ENCODE peak calls at places on chromosome 21, in five cellular contexts. O is right atrium auricular region; A is nephron progenitor cell; V is tibial nerve; W is activated naive CD8-positive, alpha-beta T cell treated with anti-CD3 and anti-CD28 coated beads, Interleukin-2, amount 50 U/mL, for 16 hours. H is an unnamed sample.

GRCh38 chr21:21003701-21004100 is 5.5 kb downstream of the NCAM2 start:
- DNase-seq in O (no peak), A (peak), V (no peak), W (no peak), H (no peak)

GRCh38 chr21:36918291-36918690 is 48.2 kb downstream of the HLCS start:
- DNase-seq in O (no peak), A (no peak), V (no peak), W (no peak), H (no peak)

GRCh38 chr21:45339430-45340405 is 52.0 kb upstream of the POFUT2 start:
- DNase-seq in O (no peak), A (no peak), V (no peak), W (no peak), H (no peak)

GRCh38 chr21:41926068-41926806 is 27.6 kb downstream of the C2CD2 start:
- DNase-seq in O (no peak), A (no peak), V (no peak), W (no peak), H (no peak)

GRCh38 chr21:35050348-35051286 is 1.5 kb upstream of the RUNX1 start:
- DNase-seq in O (no peak), A (no peak), V (no peak), W (no peak), H (no peak)

GRCh38 chr21:38306407-38306806 is 49.6 kb downstream of the KCNJ15 start:
- DNase-seq in O (no peak), A (no peak), V (no peak), W (no peak), H (no peak)

GRCh38 chr21:46157987-46158451 is 2.6 kb upstream of the FTCD start:
- DNase-seq in O (no peak), A (no peak), V (no peak), W (no peak), H (no peak)

GRCh38 chr21:23853796-23854379 is 1753.4 kb downstream of the MRPL39 start:
- DNase-seq in O (no peak), A (no peak), V (no peak), W (no peak), H (no peak)

GRCh38 chr21:28436286-28436932 is 556.3 kb downstream of the LTN1 start:
- DNase-seq in O (no peak), A (no peak), V (no peak), W (no peak), H (no peak)

GRCh38 chr21:45032977-45033705 is 41.2 kb upstream of the ADARB1 start:
- DNase-seq in O (no peak), A (no peak), V (no peak), W (no peak), H (no peak)

GRCh38 chr21:43938751-43939442 is 73.2 kb upstream of the TRAPPC10 start:
- DNase-seq in O (peak), A (peak), V (peak), W (peak), H (peak)

GRCh38 chr21:45592626-45593134 is 50.4 kb upstream of the SLC19A1 start:
- DNase-seq in O (no peak), A (no peak), V (no peak), W (no peak), H (no peak)

GRCh38 chr21:38171723-38172344 is 85.0 kb upstream of the KCNJ15 start:
- DNase-seq in O (no peak), A (peak), V (no peak), W (no peak), H (no peak)

GRCh38 chr21:29656504-29657227 is 283.1 kb downstream of the GRIK1 start:
- DNase-seq in O (no peak), A (no peak), V (no peak), W (no peak), H (no peak)

GRCh38 chr21:44487831-44488230 is 32.5 kb downstream of the LRRC3 start:
- DNase-seq in O (no peak), A (no peak), V (no peak), W (no peak), H (no peak)

GRCh38 chr21:43352568-43353281 is 74.2 kb downstream of the SIK1 start:
- DNase-seq in O (no peak), A (no peak), V (no peak), W (no peak), H (no peak)

GRCh38 chr21:34510148-34511142 is 1.6 kb downstream of the KCNE1 start:
- DNase-seq in O (peak), A (peak), V (peak), W (no peak), H (no peak)

GRCh38 chr21:18467715-18468114 is 64.1 kb upstream of the TMPRSS15 start:
- DNase-seq in O (no peak), A (no peak), V (no peak), W (no peak), H (no peak)

GRCh38 chr21:25283720-25284119 is 323.6 kb downstream of the MRPL39 start:
- DNase-seq in O (no peak), A (peak), V (no peak), W (no peak), H (no peak)

GRCh38 chr21:32828908-32829307 is 57.4 kb upstream of the PAXBP1 start:
- DNase-seq in O (no peak), A (no peak), V (no peak), W (no peak), H (no peak)

GRCh38 chr21:21101911-21102310 is 103.7 kb downstream of the NCAM2 start:
- DNase-seq in O (no peak), A (peak), V (no peak), W (no peak), H (no peak)

GRCh38 chr21:45778686-45779085 is 135.2 kb downstream of the PCBP3 start:
- DNase-seq in O (no peak), A (no peak), V (no peak), W (no peak), H (no peak)

GRCh38 chr21:26844258-26845065 is 747 bp downstream of the ADAMTS1 start:
- DNase-seq in O (no peak), A (peak), V (peak), W (no peak), H (peak)

GRCh38 chr21:32186843-32187242 is 92.0 kb downstream of the MIS18A start:
- DNase-seq in O (no peak), A (no peak), V (no peak), W (no peak), H (no peak)

GRCh38 chr21:42389449-42389835 is 6.4 kb downstream of the TMPRSS3 start:
- DNase-seq in O (no peak), A (no peak), V (no peak), W (no peak), H (no peak)

GRCh38 chr21:34968414-34969333 is 80.4 kb downstream of the RUNX1 start:
- DNase-seq in O (no peak), A (no peak), V (no peak), W (no peak), H (no peak)

GRCh38 chr21:37550618-37551405 is 184.2 kb downstream of the DYRK1A start:
- DNase-seq in O (peak), A (no peak), V (no peak), W (no peak), H (no peak)

GRCh38 chr21:14119038-14119437 is 91.7 kb downstream of the LIPI start:
- DNase-seq in O (no peak), A (no peak), V (no peak), W (no peak), H (no peak)

GRCh38 chr21:26148071-26148470 is 22.5 kb downstream of the APP start:
- DNase-seq in O (no peak), A (peak), V (no peak), W (no peak), H (no peak)

GRCh38 chr21:29309703-29310102 is 11.0 kb downstream of the BACH1 start:
- DNase-seq in O (no peak), A (no peak), V (no peak), W (no peak), H (no peak)

GRCh38 chr21:14438204-14438603 is 55.3 kb upstream of the HSPA13 start:
- DNase-seq in O (no peak), A (no peak), V (no peak), W (no peak), H (no peak)

GRCh38 chr21:26194811-26195251 is 24.3 kb upstream of the APP start:
- DNase-seq in O (no peak), A (no peak), V (no peak), W (no peak), H (no peak)

GRCh38 chr21:39659070-39659815 is 46.5 kb downstream of the B3GALT5 start:
- DNase-seq in O (no peak), A (no peak), V (no peak), W (no peak), H (no peak)

GRCh38 chr21:37849703-37850102 is 66.6 kb downstream of the KCNJ6 start:
- DNase-seq in O (no peak), A (no peak), V (no peak), W (no peak), H (no peak)

GRCh38 chr21:34892196-34892595 is 156.9 kb downstream of the RUNX1 start:
- DNase-seq in O (no peak), A (no peak), V (no peak), W (no peak), H (no peak)

GRCh38 chr21:28884481-28884880 is 108.2 kb downstream of the LTN1 start:
- DNase-seq in O (no peak), A (no peak), V (no peak), W (no peak), H (no peak)

GRCh38 chr21:41715649-41716321 is 51.1 kb downstream of the RIPK4 start:
- DNase-seq in O (no peak), A (peak), V (no peak), W (no peak), H (no peak)

GRCh38 chr21:38660333-38661295 is 145.1 kb upstream of the ETS2 start:
- DNase-seq in O (no peak), A (peak), V (no peak), W (no peak), H (no peak)

GRCh38 chr21:32137266-32137665 is 141.6 kb downstream of the MIS18A start:
- DNase-seq in O (no peak), A (no peak), V (no peak), W (no peak), H (no peak)

H was measured in mesothelial cell of epicardium.